ENCODE peak calls at places on chromosomes 2 and 18, in four cellular contexts. One of them, this sample, is unnamed.

GRCh38 chr2:83613178-83613577 is 845.9 kb downstream of the SUCLG1 start:
- DNase-seq in CD8-positive, alpha-beta memory T cell: no peak
- DNase-seq in NT2/D1: no peak
- DNase-seq in HCT116: no peak
- DNase-seq in this sample: no peak

GRCh38 chr2:8159211-8159965 is 522.5 kb upstream of the ID2 start:
- DNase-seq in NT2/D1: no peak
- DNase-seq in HCT116: no peak
- DNase-seq in CD8-positive, alpha-beta memory T cell: no peak
- DNase-seq in this sample: no peak

GRCh38 chr2:26590439-26590838 is 50.7 kb downstream of the CIB4 start:
- DNase-seq in HCT116: no peak
- DNase-seq in NT2/D1: no peak
- DNase-seq in CD8-positive, alpha-beta memory T cell: no peak
- DNase-seq in this sample: no peak

GRCh38 chr2:29767606-29768335 is 153.6 kb downstream of the ALK start:
- DNase-seq in NT2/D1: no peak
- DNase-seq in HCT116: no peak
- DNase-seq in CD8-positive, alpha-beta memory T cell: no peak
- DNase-seq in this sample: no peak

GRCh38 chr18:31819106-31819924 is 58.6 kb upstream of the SLC25A52 start:
- DNase-seq in CD8-positive, alpha-beta memory T cell: no peak
- DNase-seq in HCT116: peak; percentile 39
- DNase-seq in NT2/D1: no peak
- DNase-seq in this sample: peak; percentile 63

GRCh38 chr18:56869189-56869777 is 218.1 kb downstream of the WDR7 start:
- DNase-seq in CD8-positive, alpha-beta memory T cell: no peak
- DNase-seq in HCT116: peak; percentile 55
- DNase-seq in NT2/D1: no peak
- DNase-seq in this sample: peak; percentile 69

GRCh38 chr18:39672171-39672570 is 2106.6 kb upstream of the CELF4 start:
- DNase-seq in CD8-positive, alpha-beta memory T cell: no peak
- DNase-seq in HCT116: no peak
- DNase-seq in NT2/D1: no peak
- DNase-seq in this sample: no peak

GRCh38 chr2:67716895-67717294 is 319.8 kb downstream of the ETAA1 start:
- DNase-seq in CD8-positive, alpha-beta memory T cell: no peak
- DNase-seq in HCT116: no peak
- DNase-seq in NT2/D1: no peak
- DNase-seq in this sample: no peak

GRCh38 chr18:75226301-75226955 is 15.8 kb downstream of the TSHZ1 start:
- DNase-seq in HCT116: no peak
- DNase-seq in CD8-positive, alpha-beta memory T cell: no peak
- DNase-seq in NT2/D1: no peak
- DNase-seq in this sample: peak; percentile 66

GRCh38 chr2:44796771-44797170 is 144.7 kb upstream of the SIX3 start:
- DNase-seq in HCT116: no peak
- DNase-seq in NT2/D1: no peak
- DNase-seq in CD8-positive, alpha-beta memory T cell: no peak
- DNase-seq in this sample: no peak
- H3K27me3 ChIP-seq in HCT116: peaks cover 5% of the 10 kb centered on the region
- H3K27me3 ChIP-seq in NT2/D1: peaks cover 55% of the 10 kb centered on the region
- H3K27me3 ChIP-seq in CD8-positive, alpha-beta memory T cell: peaks cover 21% of the 10 kb centered on the region
- H3K27me3 ChIP-seq in this sample: peaks cover 32% of the 10 kb centered on the region

DNA sequence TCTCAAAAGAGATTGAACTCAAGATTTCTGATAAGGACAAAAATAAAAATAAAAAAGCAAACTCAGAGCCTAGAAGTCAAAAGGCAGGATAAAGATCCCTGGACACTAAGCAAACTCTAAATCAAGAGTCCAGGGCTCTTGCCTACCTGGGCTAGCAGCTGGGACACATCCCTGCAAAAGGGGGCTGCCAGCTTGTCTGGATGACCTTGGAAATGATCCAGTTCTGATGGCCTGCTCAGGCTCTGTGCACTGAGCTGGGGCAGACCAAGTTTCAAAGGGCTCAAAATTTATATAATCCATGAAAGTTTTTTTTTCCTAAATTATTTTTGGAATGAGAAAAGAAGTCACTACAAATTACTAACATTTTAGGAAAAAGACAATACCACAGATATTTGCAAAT is 557.3 kb downstream of the CNTNAP5 start:
- DNase-seq in NT2/D1: no peak
- DNase-seq in HCT116: no peak
- DNase-seq in CD8-positive, alpha-beta memory T cell: no peak
- DNase-seq in this sample: no peak
- H3K9me3 ChIP-seq in NT2/D1: no peaks in the 10 kb centered on the region
- H3K9me3 ChIP-seq in HCT116: peaks cover 11% of the 10 kb centered on the region
- H3K9me3 ChIP-seq in CD8-positive, alpha-beta memory T cell: no peaks in the 10 kb centered on the region
- H3K9me3 ChIP-seq in this sample: no peaks in the 10 kb centered on the region

DNA sequence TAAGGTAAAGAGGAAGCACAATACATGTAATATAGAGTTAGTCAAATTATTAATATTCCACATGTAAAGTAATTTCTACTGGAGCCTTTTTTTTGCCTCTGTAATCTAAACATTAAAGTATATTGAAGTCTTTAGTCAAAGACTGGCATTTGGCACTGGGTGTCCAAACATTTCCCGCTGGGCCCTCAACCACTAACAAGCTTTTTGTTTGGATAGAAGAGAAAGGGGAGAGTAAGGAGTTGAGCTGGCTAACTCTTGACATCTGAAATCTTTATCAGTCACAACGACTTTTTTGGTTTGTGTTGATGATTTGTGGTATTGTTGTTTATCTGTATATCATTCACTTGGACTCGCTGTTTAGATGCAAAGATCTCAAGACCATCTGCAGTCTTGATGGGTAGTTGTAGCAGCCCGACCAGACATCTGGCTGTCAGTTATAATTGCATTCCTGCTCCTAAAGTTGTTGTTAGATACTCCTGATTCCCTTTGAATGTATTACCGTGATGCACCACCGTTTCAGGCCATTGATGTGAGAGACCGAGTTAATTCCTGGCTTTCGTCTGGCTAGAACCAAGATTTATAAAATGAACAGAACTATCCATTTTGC is 379.6 kb downstream of the MTX2 start:
- DNase-seq in HCT116: no peak
- DNase-seq in CD8-positive, alpha-beta memory T cell: no peak
- DNase-seq in NT2/D1: no peak
- DNase-seq in this sample: no peak
- H3K27me3 ChIP-seq in HCT116: no peaks in the 10 kb centered on the region
- H3K27me3 ChIP-seq in CD8-positive, alpha-beta memory T cell: no peaks in the 10 kb centered on the region
- H3K27me3 ChIP-seq in NT2/D1: no peaks in the 10 kb centered on the region
- H3K27me3 ChIP-seq in this sample: no peaks in the 10 kb centered on the region

DNA sequence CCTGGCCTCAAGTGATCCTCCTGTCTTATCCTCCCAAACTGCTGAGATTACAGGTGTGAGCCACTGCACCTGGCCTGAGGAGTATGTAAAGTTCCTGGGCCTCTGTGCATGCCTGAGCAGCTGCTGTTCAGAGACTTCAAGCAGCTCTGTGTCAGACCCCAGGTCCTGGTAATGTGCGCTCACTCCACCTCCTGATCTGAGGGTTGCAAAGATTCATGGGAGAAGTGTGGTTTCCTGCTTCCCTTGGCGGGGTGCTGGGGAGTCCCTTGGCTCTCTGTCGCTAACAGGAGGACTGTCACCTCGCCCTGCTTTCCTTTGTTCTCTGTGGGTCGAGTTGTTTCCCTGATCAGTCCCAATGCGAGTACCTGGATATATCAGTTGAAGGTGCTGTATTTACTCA is 8.6 kb upstream of the IL36A start:
- DNase-seq in HCT116: no peak
- DNase-seq in CD8-positive, alpha-beta memory T cell: peak; percentile 79
- DNase-seq in NT2/D1: no peak
- DNase-seq in this sample: peak; percentile 24
- H3K9me3 ChIP-seq in HCT116: peaks cover 15% of the 10 kb centered on the region
- H3K9me3 ChIP-seq in CD8-positive, alpha-beta memory T cell: peaks cover 16% of the 10 kb centered on the region
- H3K9me3 ChIP-seq in NT2/D1: peaks cover 34% of the 10 kb centered on the region
- H3K9me3 ChIP-seq in this sample: peaks cover 2% of the 10 kb centered on the region

DNA sequence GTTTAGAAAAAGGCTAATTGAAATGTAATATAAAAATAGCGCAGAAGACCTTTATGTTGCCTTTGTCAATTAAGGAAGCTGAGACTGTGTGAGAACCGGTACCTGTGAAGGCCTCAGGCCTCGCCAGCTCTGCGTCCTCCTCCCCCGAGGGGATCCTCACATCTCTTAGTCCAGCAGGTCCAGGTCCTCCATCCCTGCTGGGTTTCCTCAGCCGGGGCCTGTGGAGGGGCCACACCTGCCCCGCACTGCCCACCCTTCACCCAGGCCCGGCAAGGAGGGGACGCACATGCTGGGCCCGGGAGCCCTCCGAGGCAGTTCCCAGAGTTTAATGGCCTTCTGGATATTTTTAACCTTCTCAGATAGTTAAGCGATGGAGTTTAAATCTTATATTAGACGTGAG is 3.5 kb downstream of the KCNG2 start:
- DNase-seq in NT2/D1: no peak
- DNase-seq in HCT116: no peak
- DNase-seq in CD8-positive, alpha-beta memory T cell: no peak
- DNase-seq in this sample: no peak
- H3K27me3 ChIP-seq in NT2/D1: peaks cover 59% of the 10 kb centered on the region
- H3K27me3 ChIP-seq in HCT116: no peaks in the 10 kb centered on the region
- H3K27me3 ChIP-seq in CD8-positive, alpha-beta memory T cell: peaks cover 11% of the 10 kb centered on the region
- H3K27me3 ChIP-seq in this sample: peaks cover 21% of the 10 kb centered on the region

GRCh38 chr18:14917311-14917710 is 169.3 kb downstream of the ANKRD30B start:
- DNase-seq in HCT116: no peak
- DNase-seq in NT2/D1: no peak
- DNase-seq in CD8-positive, alpha-beta memory T cell: no peak
- DNase-seq in this sample: no peak
- H3K9me3 ChIP-seq in HCT116: peaks cover 14% of the 10 kb centered on the region
- H3K9me3 ChIP-seq in NT2/D1: no peaks in the 10 kb centered on the region
- H3K9me3 ChIP-seq in CD8-positive, alpha-beta memory T cell: no peaks in the 10 kb centered on the region
- H3K9me3 ChIP-seq in this sample: no peaks in the 10 kb centered on the region